ENCODE peak calls at places on chromosomes 3 and 15, in four cellular contexts. C is GM12878, E is HepG2, M is K562. S is an unnamed sample.

GRCh38 chr3:23952646-23953045 is 7.6 kb downstream of the NR1D2 start:
- DNase-seq in C (peak), E (no peak), M (no peak), S (no peak)

GRCh38 chr3:159322322-159322939 is 520.6 kb downstream of the MFSD1 start:
- DNase-seq in C (no peak), E (peak), M (peak), S (peak)

GRCh38 chr3:195790891-195791290 is 20.8 kb downstream of the MUC4 start:
- DNase-seq in C (peak), E (no peak), M (no peak), S (no peak)

GRCh38 chr15:89091667-89092220 is 3.5 kb downstream of the ABHD2 start:
- DNase-seq in C (no peak), E (no peak), M (no peak), S (no peak)

GRCh38 chr3:197787412-197787811 is 3.6 kb upstream of the LRCH3 start:
- DNase-seq in C (no peak), E (no peak), M (no peak), S (no peak)

GRCh38 chr3:126317029-126317996 is 39.9 kb downstream of the KLF15 start:
- DNase-seq in C (no peak), E (no peak), M (no peak), S (no peak)

GRCh38 chr3:116199063-116199462 is 246.2 kb downstream of the LSAMP start:
- DNase-seq in C (no peak), E (no peak), M (no peak), S (no peak)

GRCh38 chr3:56012732-56013131 is 455.5 kb downstream of the ERC2 start:
- DNase-seq in C (no peak), E (no peak), M (no peak), S (no peak)

GRCh38 chr3:179175358-179175757 is 27.2 kb downstream of the PIK3CA start:
- DNase-seq in C (no peak), E (no peak), M (no peak), S (no peak)

GRCh38 chr3:190217081-190217480 is 96.4 kb upstream of the P3H2 start:
- DNase-seq in C (no peak), E (no peak), M (no peak), S (no peak)

GRCh38 chr3:30915782-30916181 is 21.3 kb upstream of the GADL1 start:
- DNase-seq in C (no peak), E (no peak), M (no peak), S (no peak)

GRCh38 chr3:197906850-197907187 is 43.2 kb upstream of the RPL35A start:
- DNase-seq in C (no peak), E (no peak), M (no peak), S (no peak)

GRCh38 chr15:31136016-31136415 is 34.5 kb upstream of the TRPM1 start:
- DNase-seq in C (no peak), E (peak), M (peak), S (peak)

GRCh38 chr15:31439328-31439727 is 112.7 kb downstream of the KLF13 start:
- DNase-seq in C (no peak), E (peak), M (peak), S (no peak)

GRCh38 chr15:99902248-99902647 is 169.0 kb upstream of the LYSMD4 start:
- DNase-seq in C (no peak), E (no peak), M (no peak), S (no peak)

GRCh38 chr3:112651076-112651475 is 10.1 kb upstream of the CCDC80 start:
- DNase-seq in C (no peak), E (no peak), M (no peak), S (no peak)

GRCh38 chr15:75669191-75669878 is 21.6 kb downstream of the SNX33 start:
- DNase-seq in C (no peak), E (no peak), M (no peak), S (no peak)

GRCh38 chr15:100663550-100664335 is 61.4 kb downstream of the ASB7 start:
- DNase-seq in C (no peak), E (no peak), M (no peak), S (no peak)

GRCh38 chr15:65856821-65857455 is 12.4 kb upstream of the RAB11A start:
- DNase-seq in C (no peak), E (peak), M (peak), S (peak)

GRCh38 chr3:13009132-13009945 is 63.9 kb downstream of the IQSEC1 start:
- DNase-seq in C (no peak), E (no peak), M (peak), S (no peak)

GRCh38 chr3:101036213-101036618 is 43.0 kb upstream of the ABI3BP start:
- DNase-seq in C (no peak), E (peak), M (no peak), S (no peak)

GRCh38 chr15:75653347-75653913 is 5.7 kb downstream of the SNX33 start:
- DNase-seq in C (no peak), E (no peak), M (no peak), S (no peak)

GRCh38 chr15:69615756-69616155 is 163.1 kb downstream of the RPLP1 start:
- DNase-seq in C (no peak), E (no peak), M (no peak), S (no peak)

GRCh38 chr3:197792019-197792647 is 1.1 kb downstream of the LRCH3 start:
- DNase-seq in C (no peak), E (no peak), M (no peak), S (no peak)

GRCh38 chr3:72492240-72492639 is 356.0 kb downstream of the SHQ1 start:
- DNase-seq in C (no peak), E (no peak), M (no peak), S (no peak)

DNA sequence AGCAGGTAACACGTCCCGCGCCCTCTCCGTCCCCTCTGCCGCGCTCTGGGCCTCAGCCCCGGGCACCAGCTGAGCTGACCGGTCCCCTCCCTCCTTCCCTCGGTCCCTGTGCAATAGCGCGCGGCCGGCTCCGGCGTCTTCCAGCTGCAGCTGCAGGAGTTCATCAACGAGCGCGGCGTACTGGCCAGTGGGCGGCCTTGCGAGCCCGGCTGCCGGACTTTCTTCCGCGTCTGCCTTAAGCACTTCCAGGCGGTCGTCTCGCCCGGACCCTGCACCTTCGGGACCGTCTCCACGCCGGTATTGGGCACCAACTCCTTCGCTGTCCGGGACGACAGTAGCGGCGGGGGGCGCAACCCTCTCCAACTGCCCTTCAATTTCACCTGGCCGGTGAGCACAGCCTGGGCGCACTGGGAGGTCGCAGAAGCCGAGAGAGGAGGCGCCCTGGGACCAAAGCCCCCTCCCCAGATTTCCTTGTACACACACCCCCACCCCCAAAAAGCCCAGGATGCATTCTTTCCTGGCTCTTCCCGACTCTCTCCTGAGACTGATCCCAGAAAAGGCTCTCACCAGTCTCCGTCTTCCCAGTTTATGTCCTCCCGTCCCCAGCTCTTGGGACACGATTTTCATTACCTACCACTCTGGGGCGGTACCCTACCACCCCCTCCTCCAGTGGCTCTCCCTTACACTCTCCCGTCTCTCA is 740 bp downstream of the DLL4 start:
- DNase-seq in C (no peak), E (no peak), M (peak), S (no peak)
- TF ChIP-seq BHLHE40 in C (no peak), E (no peak), M (no peak), S (no peak)

DNA sequence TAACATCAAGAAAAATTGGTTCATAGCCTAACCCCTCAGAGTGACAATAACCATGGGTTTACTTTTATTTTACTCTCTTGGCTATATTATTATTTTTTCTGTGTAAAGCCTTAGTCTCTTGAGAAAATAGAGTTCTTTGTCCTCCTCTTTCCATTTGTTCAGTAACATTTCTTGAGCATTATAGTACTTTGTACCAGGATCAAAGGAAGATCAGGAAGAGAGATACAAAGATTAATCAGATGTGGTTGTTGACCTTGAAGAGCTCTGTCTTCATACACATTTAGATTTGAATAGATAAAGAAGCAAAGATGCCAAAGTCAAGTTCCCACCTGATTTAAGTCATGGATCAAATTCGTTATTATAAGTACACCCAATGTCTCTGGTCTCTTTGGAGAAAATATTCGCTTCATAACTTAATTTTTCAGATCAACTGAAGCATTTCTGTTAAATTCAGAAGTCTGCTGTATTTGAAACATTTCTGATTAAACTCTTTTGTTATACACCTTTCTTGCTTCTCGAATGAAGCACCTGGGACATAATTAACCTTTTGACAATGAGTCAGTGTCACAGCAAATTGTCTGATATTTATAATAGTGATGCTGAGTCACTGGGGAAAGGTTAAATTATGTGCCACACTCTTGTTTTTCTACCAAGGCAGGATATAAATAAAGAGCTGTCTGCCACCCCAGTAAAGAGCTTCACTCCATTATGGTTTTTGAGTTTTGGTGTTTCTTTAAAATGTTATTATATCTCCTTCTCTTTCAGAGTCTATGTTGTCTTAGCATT is 100.2 kb downstream of the GHSR start:
- DNase-seq in C (no peak), E (no peak), M (no peak), S (no peak)
- TF ChIP-seq FOXK2 in C (no peak), E (no peak), M (no peak), S (no peak)

DNA sequence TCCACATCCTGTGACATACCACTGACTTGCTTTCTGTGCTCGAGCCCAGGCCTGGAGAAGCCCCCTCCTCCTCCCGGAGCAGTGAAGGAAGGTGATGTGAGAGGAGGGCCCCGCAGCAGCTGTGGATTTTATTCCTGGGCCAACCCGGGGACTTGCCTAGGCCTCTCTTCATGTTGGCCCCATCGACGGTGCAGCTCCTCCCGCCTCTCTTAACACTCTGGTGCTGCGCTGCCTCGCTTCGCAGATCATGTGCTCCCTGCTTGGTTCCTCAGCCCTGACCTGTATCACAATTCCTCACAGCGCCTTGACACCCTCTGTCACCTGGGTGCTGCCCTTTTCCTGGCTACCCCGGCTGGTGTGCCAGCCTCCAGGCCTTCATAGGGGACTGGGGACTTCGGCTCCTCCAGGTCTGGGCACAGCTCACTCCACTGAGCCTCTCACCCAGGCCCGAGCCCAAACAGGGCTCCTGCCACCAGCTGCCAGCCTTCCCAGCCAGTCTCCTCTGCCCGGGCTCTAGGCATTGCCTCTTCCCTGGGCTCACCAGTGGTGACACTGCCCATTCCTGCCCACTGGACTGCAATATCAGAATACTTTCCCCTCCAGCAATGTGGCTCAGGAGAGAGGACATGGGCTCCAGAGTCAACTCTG is 21.5 kb downstream of the MAGEF1 start:
- DNase-seq in C (no peak), E (no peak), M (no peak), S (no peak)
- TF ChIP-seq BHLHE40 in C (no peak), E (no peak), M (no peak), S (no peak)

GRCh38 chr3:88509582-88509981 is 359.8 kb downstream of the C3orf38 start:
- DNase-seq in C (no peak), E (peak), M (no peak), S (no peak)
- TF ChIP-seq FOXK2 in C (no peak), E (no peak), M (no peak), S (no peak)

GRCh38 chr15:64009798-64010241 is 36.5 kb downstream of the DAPK2 start:
- DNase-seq in C (peak), E (no peak), M (no peak), S (no peak)

GRCh38 chr15:64016257-64016656 is 30.0 kb downstream of the DAPK2 start:
- DNase-seq in C (no peak), E (no peak), M (no peak), S (no peak)

GRCh38 chr15:64014995-64015394 is 31.3 kb downstream of the DAPK2 start:
- DNase-seq in C (no peak), E (no peak), M (no peak), S (no peak)

GRCh38 chr15:64010719-64011118 is 35.6 kb downstream of the DAPK2 start:
- DNase-seq in C (peak), E (no peak), M (peak), S (no peak)

GRCh38 chr15:64013179-64014043 is 32.9 kb downstream of the DAPK2 start:
- DNase-seq in C (no peak), E (no peak), M (peak), S (no peak)
- TF ChIP-seq BHLHE40 in C (no peak), E (no peak), M (no peak), S (no peak)

GRCh38 chr3:33402936-33403335 is 37.3 kb downstream of the UBP1 start:
- DNase-seq in C (no peak), E (no peak), M (no peak), S (no peak)

GRCh38 chr3:33401781-33402180 is 38.4 kb downstream of the UBP1 start:
- DNase-seq in C (no peak), E (no peak), M (no peak), S (no peak)

GRCh38 chr3:33398410-33398809 is 41.8 kb downstream of the UBP1 start:
- DNase-seq in C (no peak), E (no peak), M (no peak), S (no peak)

GRCh38 chr3:33403756-33404155 is 36.4 kb downstream of the UBP1 start:
- DNase-seq in C (no peak), E (no peak), M (no peak), S (no peak)
- TF ChIP-seq FOXK2 in C (no peak), E (no peak), M (no peak), S (no peak)

GRCh38 chr3:65992106-65992505 is 46.6 kb downstream of the MAGI1 start:
- DNase-seq in C (no peak), E (no peak), M (no peak), S (no peak)
- TF ChIP-seq BHLHE40 in C (no peak), E (no peak), M (no peak), S (no peak)

DNA sequence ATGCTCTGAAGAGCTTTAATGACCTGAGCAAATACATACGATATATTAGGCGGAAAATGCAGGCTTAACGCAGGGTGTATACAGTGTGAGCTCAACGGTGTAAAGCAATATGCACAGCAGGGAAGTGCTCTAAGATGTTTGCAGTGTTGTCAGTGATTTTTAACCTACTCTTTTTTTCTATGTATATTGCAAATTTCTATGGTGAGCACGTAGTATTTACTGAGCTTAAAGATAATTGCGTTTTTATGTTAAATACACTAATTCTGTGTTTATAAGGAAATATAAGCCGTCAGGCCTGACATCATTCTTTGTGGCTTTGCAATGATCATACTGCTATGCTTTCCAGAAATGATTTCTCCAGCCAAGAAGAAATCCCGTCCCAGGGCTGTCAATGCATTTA is 42.0 kb downstream of the DGKG start:
- DNase-seq in C (no peak), E (no peak), M (no peak), S (no peak)
- TF ChIP-seq FOXK2 in C (no peak), E (no peak), M (no peak), S (no peak)

GRCh38 chr3:141412936-141413354 is 44.6 kb downstream of the ZBTB38 start:
- DNase-seq in C (no peak), E (peak), M (no peak), S (no peak)

GRCh38 chr3:141414141-141414689 is 45.9 kb downstream of the ZBTB38 start:
- DNase-seq in C (no peak), E (no peak), M (no peak), S (no peak)

GRCh38 chr3:141413387-141414140 is 45.3 kb downstream of the ZBTB38 start:
- DNase-seq in C (no peak), E (no peak), M (no peak), S (no peak)

GRCh38 chr3:141415959-141416358 is 47.7 kb downstream of the ZBTB38 start:
- DNase-seq in C (no peak), E (no peak), M (no peak), S (no peak)

DNA sequence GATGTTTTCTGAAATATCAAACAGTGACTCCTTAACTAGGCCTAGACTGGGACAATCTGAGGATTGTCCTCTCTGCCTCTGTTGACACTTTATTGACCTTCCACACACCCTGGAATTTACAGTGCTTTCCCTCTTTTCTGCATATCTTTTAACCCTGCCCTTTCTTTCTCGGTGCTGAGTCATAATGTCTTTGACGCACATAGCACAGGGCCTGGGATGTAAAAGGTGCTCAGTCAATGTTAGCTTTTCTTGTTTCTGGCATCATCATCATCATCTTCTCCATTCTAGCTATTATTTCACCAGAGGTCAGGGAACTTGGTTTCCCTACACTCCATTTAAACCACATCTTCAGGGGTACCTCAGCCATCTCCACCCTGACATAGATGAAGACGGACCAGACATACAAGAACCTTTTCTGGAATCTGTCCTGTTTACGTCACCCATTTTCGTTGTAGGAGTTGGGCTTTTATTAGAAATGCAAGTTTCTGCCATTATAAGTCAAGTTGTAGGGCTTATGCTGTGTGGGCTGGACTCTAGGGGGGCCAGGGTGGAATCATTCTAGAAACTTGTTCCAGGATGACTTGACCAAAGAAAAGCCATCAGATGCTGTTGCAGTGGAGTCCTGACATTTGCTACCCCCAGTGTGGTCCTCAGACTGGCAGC is 46.6 kb downstream of the ZBTB38 start:
- DNase-seq in C (no peak), E (no peak), M (no peak), S (no peak)
- TF ChIP-seq BHLHE40 in C (no peak), E (no peak), M (no peak), S (no peak)